ENCODE peak calls at places on chromosomes 13 and 19, in six cellular contexts. One of them, this sample, is unnamed.

GRCh38 chr13:49116873-49117272 is 103.3 kb upstream of the MLNR start:
- DNase-seq in neural progenitor cell: no peak
- DNase-seq in cardiac muscle cell: no peak
- DNase-seq in Caco-2: no peak
- DNase-seq in heart right ventricle: no peak
- DNase-seq in thoracic aorta: no peak
- DNase-seq in this sample: no peak

GRCh38 chr19:30001794-30002193 is 59.8 kb downstream of the URI1 start:
- DNase-seq in neural progenitor cell: no peak
- DNase-seq in cardiac muscle cell: peak; percentile 7
- DNase-seq in Caco-2: no peak
- DNase-seq in heart right ventricle: no peak
- DNase-seq in thoracic aorta: no peak
- DNase-seq in this sample: no peak

GRCh38 chr19:51439021-51439465 is 19.2 kb downstream of the SIGLEC8 start:
- DNase-seq in neural progenitor cell: peak; percentile 26
- DNase-seq in cardiac muscle cell: peak; percentile 6
- DNase-seq in Caco-2: no peak
- DNase-seq in heart right ventricle: no peak
- DNase-seq in thoracic aorta: no peak
- DNase-seq in this sample: peak; percentile 16

GRCh38 chr13:38670627-38671026 is 16.2 kb upstream of the FREM2 start:
- DNase-seq in neural progenitor cell: no peak
- DNase-seq in cardiac muscle cell: no peak
- DNase-seq in Caco-2: no peak
- DNase-seq in heart right ventricle: no peak
- DNase-seq in thoracic aorta: no peak
- DNase-seq in this sample: no peak

GRCh38 chr13:98959775-98960325 is 18.0 kb downstream of the DOCK9 start:
- DNase-seq in neural progenitor cell: peak; percentile 15
- DNase-seq in cardiac muscle cell: no peak
- DNase-seq in Caco-2: no peak
- DNase-seq in heart right ventricle: no peak
- DNase-seq in thoracic aorta: no peak
- DNase-seq in this sample: peak; percentile 95

GRCh38 chr13:72150502-72150901 is 283.5 kb upstream of the DACH1 start:
- DNase-seq in neural progenitor cell: no peak
- DNase-seq in cardiac muscle cell: no peak
- DNase-seq in Caco-2: no peak
- DNase-seq in heart right ventricle: no peak
- DNase-seq in thoracic aorta: no peak
- DNase-seq in this sample: no peak

GRCh38 chr13:98476106-98476505 is 100.8 kb downstream of the STK24 start:
- DNase-seq in neural progenitor cell: peak; percentile 70
- DNase-seq in cardiac muscle cell: no peak
- DNase-seq in Caco-2: no peak
- DNase-seq in heart right ventricle: no peak
- DNase-seq in thoracic aorta: no peak
- DNase-seq in this sample: no peak

GRCh38 chr13:61204025-61204424 is 211.6 kb downstream of the PCDH20 start:
- DNase-seq in neural progenitor cell: no peak
- DNase-seq in cardiac muscle cell: no peak
- DNase-seq in Caco-2: no peak
- DNase-seq in heart right ventricle: no peak
- DNase-seq in thoracic aorta: no peak
- DNase-seq in this sample: no peak

GRCh38 chr13:74035881-74036280 is 98.3 kb downstream of the KLF12 start:
- DNase-seq in neural progenitor cell: no peak
- DNase-seq in cardiac muscle cell: no peak
- DNase-seq in Caco-2: no peak
- DNase-seq in heart right ventricle: no peak
- DNase-seq in thoracic aorta: no peak
- DNase-seq in this sample: no peak
- H3K4me3 ChIP-seq in neural progenitor cell: no peak overlapping the region
- H3K4me3 ChIP-seq in cardiac muscle cell: no peak overlapping the region
- H3K4me3 ChIP-seq in Caco-2: no peak overlapping the region
- H3K4me3 ChIP-seq in heart right ventricle: no peak overlapping the region
- H3K4me3 ChIP-seq in thoracic aorta: no peak overlapping the region
- H3K4me3 ChIP-seq in this sample: no peak overlapping the region

DNA sequence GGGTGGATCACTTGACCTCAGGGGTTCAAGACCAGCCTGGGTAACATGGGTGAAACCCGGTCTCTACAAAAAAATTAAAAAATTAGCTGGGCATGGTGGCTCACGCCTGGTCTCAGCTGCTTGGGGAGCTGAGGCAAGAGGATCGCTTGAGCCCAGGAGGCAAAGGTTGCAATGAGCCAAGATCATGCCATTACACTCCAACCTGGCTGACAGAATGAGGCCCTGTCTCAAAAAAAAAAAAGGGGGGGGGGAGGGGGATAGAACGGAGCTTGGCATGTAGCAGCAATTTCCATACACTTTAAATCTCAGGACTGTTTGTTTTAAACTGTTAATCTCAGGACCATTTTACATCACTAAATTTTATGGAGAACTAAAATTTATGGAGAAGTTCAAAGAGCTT is 2.2 kb downstream of the ACP7 start:
- DNase-seq in neural progenitor cell: no peak
- DNase-seq in cardiac muscle cell: no peak
- DNase-seq in Caco-2: no peak
- DNase-seq in heart right ventricle: no peak
- DNase-seq in thoracic aorta: no peak
- DNase-seq in this sample: no peak
- H3K27me3 ChIP-seq in neural progenitor cell: peaks cover 97% of the 10 kb centered on the region
- H3K27me3 ChIP-seq in cardiac muscle cell: peaks cover 86% of the 10 kb centered on the region
- H3K27me3 ChIP-seq in Caco-2: no peaks in the 10 kb centered on the region
- H3K27me3 ChIP-seq in heart right ventricle: peaks cover 91% of the 10 kb centered on the region
- H3K27me3 ChIP-seq in thoracic aorta: no peaks in the 10 kb centered on the region
- H3K27me3 ChIP-seq in this sample: peaks cover 15% of the 10 kb centered on the region

GRCh38 chr19:11137542-11138384 is 17.8 kb downstream of the SPC24 start:
- DNase-seq in neural progenitor cell: peak; percentile 97
- DNase-seq in cardiac muscle cell: peak; percentile 80
- DNase-seq in Caco-2: peak; percentile 77
- DNase-seq in heart right ventricle: peak; percentile 90
- DNase-seq in thoracic aorta: peak; percentile 63
- DNase-seq in this sample: peak; percentile 77
- H3K4me3 ChIP-seq in neural progenitor cell: peak overlapping the region; percentile 32
- H3K4me3 ChIP-seq in cardiac muscle cell: no peak overlapping the region
- H3K4me3 ChIP-seq in Caco-2: peak overlapping the region; percentile 50
- H3K4me3 ChIP-seq in heart right ventricle: peak overlapping the region; percentile 40
- H3K4me3 ChIP-seq in thoracic aorta: peak overlapping the region; percentile 59
- H3K4me3 ChIP-seq in this sample: peak overlapping the region; percentile 49

GRCh38 chr19:12828494-12828893 is 5.9 kb downstream of the RTBDN start:
- DNase-seq in neural progenitor cell: peak; percentile 79
- DNase-seq in cardiac muscle cell: peak; percentile 49
- DNase-seq in Caco-2: peak; percentile 52
- DNase-seq in heart right ventricle: no peak
- DNase-seq in thoracic aorta: no peak
- DNase-seq in this sample: peak; percentile 35
- H3K27me3 ChIP-seq in neural progenitor cell: peaks cover 57% of the 10 kb centered on the region
- H3K27me3 ChIP-seq in cardiac muscle cell: peaks cover 10% of the 10 kb centered on the region
- H3K27me3 ChIP-seq in Caco-2: no peaks in the 10 kb centered on the region
- H3K27me3 ChIP-seq in heart right ventricle: peaks cover 98% of the 10 kb centered on the region
- H3K27me3 ChIP-seq in thoracic aorta: peaks cover 13% of the 10 kb centered on the region
- H3K27me3 ChIP-seq in this sample: no peaks in the 10 kb centered on the region

GRCh38 chr13:111415216-111415615 is 94.8 kb downstream of the TEX29 start:
- DNase-seq in neural progenitor cell: peak; percentile 82
- DNase-seq in cardiac muscle cell: no peak
- DNase-seq in Caco-2: no peak
- DNase-seq in heart right ventricle: no peak
- DNase-seq in thoracic aorta: no peak
- DNase-seq in this sample: no peak
- H3K4me3 ChIP-seq in neural progenitor cell: no peak overlapping the region
- H3K4me3 ChIP-seq in cardiac muscle cell: no peak overlapping the region
- H3K4me3 ChIP-seq in Caco-2: no peak overlapping the region
- H3K4me3 ChIP-seq in heart right ventricle: no peak overlapping the region
- H3K4me3 ChIP-seq in thoracic aorta: no peak overlapping the region
- H3K4me3 ChIP-seq in this sample: no peak overlapping the region

DNA sequence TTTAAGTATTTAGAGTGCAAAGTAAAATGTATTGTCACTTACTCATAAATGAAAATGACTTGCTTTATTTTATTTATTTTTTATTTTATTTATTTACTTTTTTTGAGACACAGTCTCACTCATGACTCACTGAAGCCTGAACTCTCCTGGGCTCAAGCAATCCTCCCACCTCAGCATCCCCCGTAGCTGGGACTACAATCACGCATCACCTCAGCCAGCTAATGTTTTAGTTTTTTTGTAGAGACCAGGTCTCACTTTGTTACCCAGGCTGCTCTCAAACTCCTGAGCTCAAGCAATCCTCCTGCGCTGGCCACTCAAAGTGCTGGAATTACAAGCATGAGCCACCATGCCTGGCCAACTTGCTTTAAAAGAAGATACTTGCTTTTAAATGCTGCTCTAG is 889.1 kb downstream of the PCDH9 start:
- DNase-seq in neural progenitor cell: no peak
- DNase-seq in cardiac muscle cell: no peak
- DNase-seq in Caco-2: no peak
- DNase-seq in heart right ventricle: no peak
- DNase-seq in thoracic aorta: no peak
- DNase-seq in this sample: no peak
- H3K27me3 ChIP-seq in neural progenitor cell: no peaks in the 10 kb centered on the region
- H3K27me3 ChIP-seq in cardiac muscle cell: no peaks in the 10 kb centered on the region
- H3K27me3 ChIP-seq in Caco-2: no peaks in the 10 kb centered on the region
- H3K27me3 ChIP-seq in heart right ventricle: no peaks in the 10 kb centered on the region
- H3K27me3 ChIP-seq in thoracic aorta: no peaks in the 10 kb centered on the region
- H3K27me3 ChIP-seq in this sample: no peaks in the 10 kb centered on the region

GRCh38 chr13:26727122-26727521 is 33.5 kb downstream of the GPR12 start:
- DNase-seq in neural progenitor cell: no peak
- DNase-seq in cardiac muscle cell: no peak
- DNase-seq in Caco-2: no peak
- DNase-seq in heart right ventricle: no peak
- DNase-seq in thoracic aorta: no peak
- DNase-seq in this sample: no peak
- H3K4me3 ChIP-seq in neural progenitor cell: no peak overlapping the region
- H3K4me3 ChIP-seq in cardiac muscle cell: no peak overlapping the region
- H3K4me3 ChIP-seq in Caco-2: no peak overlapping the region
- H3K4me3 ChIP-seq in heart right ventricle: no peak overlapping the region
- H3K4me3 ChIP-seq in thoracic aorta: no peak overlapping the region
- H3K4me3 ChIP-seq in this sample: no peak overlapping the region